ENCODE peak calls at places on chromosomes 3 and 15, in seven cellular contexts. G is aorta, J is tibial artery, R is uterus, D is breast epithelium, Q is IMR-90, W is ovary. K is an unnamed sample.

GRCh38 chr3:64224826-64225606 is at the start of gene PRICKLE2:
- DNase-seq in J (peak; percentile 88), Q (peak; percentile 96), W (peak; percentile 80), D (peak; percentile 89), R (peak; percentile 73), G (peak; percentile 96), K (peak; percentile 94)

GRCh38 chr3:160001850-160002623 is 13.4 kb downstream of the IL12A start:
- DNase-seq in J (no peak), G (no peak), R (no peak), Q (no peak), W (no peak), D (peak; percentile 61), K (no peak)

GRCh38 chr15:73838795-73839565 is 34.4 kb upstream of the TBC1D21 start:
- DNase-seq in R (peak; percentile 22), D (peak; percentile 28), W (peak; percentile 33), J (peak; percentile 38), Q (no peak), G (peak; percentile 82), K (peak; percentile 64)

GRCh38 chr15:75455424-75455981 is 4.0 kb upstream of the SIN3A start:
- DNase-seq in J (peak; percentile 90), D (peak; percentile 86), G (peak; percentile 97), R (peak; percentile 86), W (peak; percentile 82), Q (peak; percentile 65), K (peak; percentile 90)

GRCh38 chr3:183460059-183461052 is 31.9 kb upstream of the MCF2L2 start:
- DNase-seq in G (no peak), D (no peak), R (no peak), W (no peak), Q (no peak), J (no peak), K (no peak)

GRCh38 chr3:114418724-114419543 is 125.1 kb downstream of the TIGIT start:
- DNase-seq in R (no peak), G (no peak), Q (peak; percentile 95), J (no peak), W (peak; percentile 12), D (no peak), K (no peak)

GRCh38 chr3:46368569-46368968 is 2.2 kb upstream of the CCR5 start:
- DNase-seq in W (no peak), Q (no peak), J (peak; percentile 44), D (no peak), R (no peak), G (no peak), K (peak; percentile 74)

GRCh38 chr3:14913926-14914776 is 33.2 kb upstream of the NR2C2 start:
- DNase-seq in J (no peak), Q (no peak), R (no peak), W (no peak), G (no peak), D (no peak), K (no peak)

GRCh38 chr3:185867650-185868049 is 42.8 kb upstream of the IGF2BP2 start:
- DNase-seq in Q (no peak), G (no peak), R (no peak), J (no peak), W (no peak), D (no peak), K (no peak)

GRCh38 chr3:185864767-185865166 is 39.9 kb upstream of the IGF2BP2 start:
- DNase-seq in Q (no peak), W (no peak), G (no peak), R (no peak), J (no peak), D (no peak), K (no peak)

GRCh38 chr3:185866995-185867394 is 42.2 kb upstream of the IGF2BP2 start:
- DNase-seq in Q (no peak), J (no peak), R (no peak), D (no peak), W (no peak), G (no peak), K (no peak)

GRCh38 chr3:185865277-185865676 is 40.4 kb upstream of the IGF2BP2 start:
- DNase-seq in W (no peak), G (no peak), J (no peak), R (no peak), Q (no peak), D (no peak), K (no peak)

DNA sequence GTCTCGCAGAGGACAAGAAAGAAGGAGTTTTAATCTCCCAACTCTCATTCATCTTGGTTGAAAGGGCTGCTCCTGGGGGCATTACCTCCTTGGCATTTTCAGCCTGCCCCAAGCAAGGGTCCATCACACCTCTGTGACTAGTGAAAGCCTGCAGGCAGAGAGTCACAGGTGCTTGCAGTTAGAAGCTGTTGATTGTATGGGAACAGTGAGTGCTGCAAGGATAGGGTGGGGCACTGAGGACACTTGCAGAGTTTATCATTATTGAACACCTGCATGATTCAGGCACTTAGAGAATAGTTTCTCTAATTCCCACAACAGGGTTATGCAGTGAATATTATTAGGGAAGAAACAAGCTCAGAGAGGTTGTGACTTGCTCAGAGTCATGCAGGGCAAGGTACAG is 41.7 kb upstream of the IGF2BP2 start:
- DNase-seq in R (no peak), Q (no peak), J (no peak), D (no peak), G (no peak), W (no peak), K (no peak)
- H3K27ac ChIP-seq in R (no peak overlapping the region), Q (no peak overlapping the region), J (no peak overlapping the region), D (no peak overlapping the region), G (no peak overlapping the region), W (no peak overlapping the region), K (no peak overlapping the region)

DNA sequence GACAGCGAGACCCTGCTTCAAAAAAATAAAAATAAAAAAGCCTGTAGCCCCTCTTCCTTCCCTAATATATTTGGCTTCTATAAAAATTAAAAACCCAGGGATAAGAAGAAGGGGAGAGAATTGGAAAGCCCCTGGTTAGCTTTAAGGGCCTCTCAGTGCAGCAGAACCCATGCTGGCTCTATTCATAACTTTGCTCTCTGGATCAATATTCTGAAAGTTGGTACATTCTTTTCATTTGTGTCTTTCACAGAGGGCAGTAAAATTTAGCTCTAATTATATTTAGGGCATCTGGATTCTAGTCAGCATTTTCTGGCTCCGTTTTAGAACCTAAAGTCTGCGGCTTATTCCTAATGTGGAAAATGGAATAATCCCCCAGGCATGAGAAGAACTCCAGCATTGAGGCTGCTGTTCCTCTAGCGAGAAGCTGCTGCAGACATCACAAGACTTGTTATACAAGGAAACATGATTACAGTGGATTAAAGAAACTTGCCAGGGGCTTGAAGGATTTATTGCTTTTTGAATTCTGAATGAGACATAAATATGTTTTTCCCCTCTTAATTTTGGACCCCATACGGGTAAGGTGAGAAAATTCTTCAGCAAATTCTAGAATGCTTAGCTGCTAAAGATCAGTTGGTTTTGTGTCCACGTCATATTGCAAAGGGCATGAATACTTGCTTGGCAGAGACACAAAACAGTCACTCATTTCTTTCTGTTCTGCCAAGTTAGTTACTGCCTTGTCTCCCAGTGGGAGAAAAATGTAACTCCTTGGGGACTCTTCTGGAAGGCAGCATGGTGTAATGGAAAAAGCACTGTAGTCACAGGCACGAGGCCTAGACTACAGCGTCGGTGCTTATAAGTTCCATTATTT is 177.7 kb downstream of the VGLL4 start:
- DNase-seq in W (no peak), G (no peak), D (no peak), J (peak; percentile 71), Q (peak; percentile 68), R (peak; percentile 62), K (no peak)
- H3K4me3 ChIP-seq in W (no peak overlapping the region), G (no peak overlapping the region), D (no peak overlapping the region), J (no peak overlapping the region), Q (no peak overlapping the region), R (no peak overlapping the region), K (no peak overlapping the region)

GRCh38 chr3:102841866-102842265 is 407.1 kb downstream of the ZPLD1 start:
- DNase-seq in J (no peak), G (no peak), Q (no peak), R (no peak), W (no peak), D (no peak), K (no peak)
- H3K9me3 ChIP-seq in J (no peaks in the 10 kb centered on the region), G (peaks cover 2% of the 10 kb centered on the region), Q (no peaks in the 10 kb centered on the region), R (no peaks in the 10 kb centered on the region), W (no peaks in the 10 kb centered on the region), D (peaks cover 3% of the 10 kb centered on the region), K (no peaks in the 10 kb centered on the region)

GRCh38 chr3:17157713-17158112 is 273.0 kb downstream of the PLCL2 start:
- DNase-seq in G (no peak), D (no peak), J (no peak), Q (peak; percentile 57), R (no peak), W (no peak), K (no peak)
- H3K27ac ChIP-seq in G (no peak overlapping the region), D (no peak overlapping the region), J (peak overlapping the region; percentile 44), Q (no peak overlapping the region), R (no peak overlapping the region), W (no peak overlapping the region), K (peak overlapping the region; percentile 82)